ENCODE peak calls at places on chromosome 22, in four cellular contexts. W is IMR-90, R is upper lobe of right lung, S is cardiac fibroblast. U is an unnamed sample.

GRCh38 chr22:19360862-19361261 is 69.3 kb upstream of the CLTCL1 start:
- DNase-seq in W (no peak), R (no peak), S (no peak), U (no peak)

GRCh38 chr22:32205974-32206773 is 1.3 kb upstream of the RFPL2 start:
- DNase-seq in W (no peak), R (no peak), S (no peak), U (no peak)

GRCh38 chr22:37569921-37570660 is 9.8 kb downstream of the LGALS2 start:
- DNase-seq in W (no peak), R (peak; percentile 78), S (no peak), U (no peak)

GRCh38 chr22:37634505-37635002 is 4.9 kb upstream of the SH3BP1 start:
- DNase-seq in W (no peak), R (no peak), S (no peak), U (no peak)

GRCh38 chr22:39243443-39244072 is 1.2 kb downstream of the PDGFB start:
- DNase-seq in W (no peak), R (no peak), S (no peak), U (no peak)

GRCh38 chr22:23305321-23305910 is 125.1 kb downstream of the BCR start:
- DNase-seq in W (peak; percentile 80), R (peak; percentile 61), S (peak; percentile 72), U (peak; percentile 83)

GRCh38 chr22:33577862-33578411 is 342.3 kb downstream of the LARGE1 start:
- DNase-seq in W (no peak), R (no peak), S (no peak), U (no peak)

GRCh38 chr22:42294034-42294985 is 23.9 kb upstream of the TCF20 start:
- DNase-seq in W (peak; percentile 41), R (peak; percentile 75), S (peak; percentile 69), U (peak; percentile 67)

GRCh38 chr22:50398698-50399648 is 55.8 kb downstream of the PPP6R2 start:
- DNase-seq in W (no peak), R (no peak), S (no peak), U (no peak)

GRCh38 chr22:22785316-22786065 is 102.1 kb upstream of the IGLL5 start:
- DNase-seq in W (no peak), R (no peak), S (no peak), U (no peak)

GRCh38 chr22:48391820-48392219 is 1435.9 kb downstream of the BRD1 start:
- DNase-seq in W (no peak), R (no peak), S (no peak), U (no peak)

GRCh38 chr22:17484608-17485007 is 78.7 kb upstream of the SLC25A18 start:
- DNase-seq in W (no peak), R (no peak), S (no peak), U (no peak)

GRCh38 chr22:47696776-47697175 is 934.3 kb downstream of the TBC1D22A start:
- DNase-seq in W (no peak), R (no peak), S (no peak), U (no peak)

GRCh38 chr22:48153726-48154125 is 1391.3 kb downstream of the TBC1D22A start:
- DNase-seq in W (no peak), R (no peak), S (no peak), U (no peak)

GRCh38 chr22:23187201-23187600 is 6.9 kb downstream of the BCR start:
- DNase-seq in W (no peak), R (no peak), S (no peak), U (no peak)

GRCh38 chr22:46909237-46910030 is 147.0 kb downstream of the TBC1D22A start:
- DNase-seq in W (no peak), R (peak; percentile 54), S (no peak), U (no peak)

GRCh38 chr22:50027639-50028537 is 15.3 kb upstream of the IL17REL start:
- DNase-seq in W (peak; percentile 13), R (peak; percentile 74), S (no peak), U (no peak)

GRCh38 chr22:45830531-45831245 is 146.3 kb downstream of the WNT7B start:
- DNase-seq in W (peak; percentile 83), R (no peak), S (no peak), U (peak; percentile 19)

GRCh38 chr22:48974443-48975251 is 853.0 kb downstream of the BRD1 start:
- DNase-seq in W (no peak), R (no peak), S (no peak), U (no peak)

GRCh38 chr22:50270302-50271010 is at the start of gene MAPK11:
- DNase-seq in W (peak; percentile 61), R (peak; percentile 87), S (peak; percentile 73), U (peak; percentile 71)

GRCh38 chr22:46060292-46061123 is 83.5 kb upstream of the WNT7B start:
- DNase-seq in W (no peak), R (no peak), S (no peak), U (no peak)

GRCh38 chr22:45460288-45461109 is 42.2 kb upstream of the FBLN1 start:
- DNase-seq in W (peak; percentile 71), R (no peak), S (peak; percentile 92), U (peak; percentile 65)

GRCh38 chr22:49108636-49109315 is 718.9 kb downstream of the BRD1 start:
- DNase-seq in W (no peak), R (no peak), S (no peak), U (no peak)

GRCh38 chr22:17888855-17889254 is 114.6 kb upstream of the BID start:
- DNase-seq in W (peak; percentile 47), R (no peak), S (peak; percentile 48), U (peak; percentile 49)

GRCh38 chr22:29313126-29314071 is 2.1 kb downstream of the RASL10A start:
- DNase-seq in W (no peak), R (peak; percentile 67), S (peak; percentile 60), U (peak; percentile 55)

GRCh38 chr22:37812869-37813678 is 5.3 kb downstream of the GCAT start:
- DNase-seq in W (no peak), R (no peak), S (no peak), U (no peak)

GRCh38 chr22:19466126-19466716 is 12.8 kb downstream of the UFD1 start:
- DNase-seq in W (no peak), R (no peak), S (no peak), U (no peak)

GRCh38 chr22:39439170-39439569 is 17.6 kb upstream of the MGAT3 start:
- DNase-seq in W (peak; percentile 76), R (no peak), S (peak; percentile 70), U (peak; percentile 82)

GRCh38 chr22:19448076-19448607 is 631 bp upstream of the C22orf39 start:
- DNase-seq in W (peak; percentile 43), R (no peak), S (peak; percentile 77), U (peak; percentile 70)

GRCh38 chr22:50717709-50718351 is 20.2 kb upstream of the ACR start:
- DNase-seq in W (no peak), R (no peak), S (no peak), U (no peak)

GRCh38 chr22:22702159-22702873 is 57.9 kb downstream of the GGTLC2 start:
- DNase-seq in W (no peak), R (no peak), S (no peak), U (no peak)

GRCh38 chr22:47065756-47066615 is 303.5 kb downstream of the TBC1D22A start:
- DNase-seq in W (peak; percentile 46), R (peak; percentile 46), S (peak; percentile 89), U (peak; percentile 87)

DNA sequence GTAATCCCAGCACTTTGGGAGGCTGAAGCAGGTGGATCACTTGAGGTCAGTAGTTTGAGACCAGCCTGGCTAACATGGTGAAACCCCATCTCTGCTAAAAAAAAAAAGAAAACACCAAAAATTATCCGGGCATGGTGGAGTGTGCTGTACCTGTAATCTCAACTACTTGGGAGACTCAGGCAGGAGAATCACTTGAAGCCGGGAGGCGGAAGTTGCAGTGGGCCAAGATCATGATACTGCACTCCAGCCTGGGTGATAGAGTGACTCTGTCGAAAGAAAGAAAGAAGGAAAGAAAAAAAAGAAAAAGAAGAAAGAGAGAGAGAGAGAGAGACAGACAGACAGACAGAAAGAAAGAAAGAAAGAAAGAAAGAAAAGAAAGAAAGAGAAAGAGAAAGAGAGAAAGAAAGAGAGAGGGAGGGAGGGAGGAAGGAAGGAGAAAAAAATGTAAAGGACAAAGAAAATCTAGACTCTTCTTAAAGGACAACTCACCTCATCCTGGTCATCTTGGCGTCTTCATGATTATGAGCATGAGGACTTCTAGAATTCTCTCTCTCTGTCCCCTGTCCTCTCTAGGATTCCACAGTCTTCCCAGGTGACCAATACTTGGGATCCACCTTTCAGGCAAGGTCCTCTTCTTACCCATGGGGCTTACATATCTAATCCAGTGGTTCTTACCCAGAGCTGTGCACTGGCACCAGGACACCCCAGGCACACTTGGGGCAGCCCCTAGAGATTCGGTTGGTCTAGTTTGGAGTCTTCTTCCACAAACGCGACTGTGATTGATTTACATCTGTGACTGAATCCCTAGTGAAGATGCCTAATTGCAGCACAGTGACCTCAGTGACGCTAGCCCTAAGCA is 120.9 kb downstream of the MED15 start:
- DNase-seq in W (no peak), R (no peak), S (no peak), U (no peak)
- TF ChIP-seq CTCF in W (no peak), R (no peak), S (no peak), U (no peak)

GRCh38 chr22:30539368-30539767 is 7.2 kb downstream of the SEC14L6 start:
- DNase-seq in W (no peak), R (no peak), S (no peak), U (no peak)

GRCh38 chr22:30547188-30547587 is 647 bp upstream of the SEC14L6 start:
- DNase-seq in W (no peak), R (no peak), S (no peak), U (no peak)

GRCh38 chr22:30546616-30547015 is at the start of gene SEC14L6:
- DNase-seq in W (no peak), R (no peak), S (no peak), U (no peak)

GRCh38 chr22:30541979-30542810 is 4.3 kb downstream of the SEC14L6 start:
- DNase-seq in W (no peak), R (peak; percentile 75), S (no peak), U (peak; percentile 13)

GRCh38 chr22:30542811-30543188 is 3.7 kb downstream of the SEC14L6 start:
- DNase-seq in W (no peak), R (no peak), S (no peak), U (no peak)
- H3K4me3 ChIP-seq in W (no peak overlapping the region), R (peak overlapping the region; percentile 50), S (no peak overlapping the region), U (no peak overlapping the region)

DNA sequence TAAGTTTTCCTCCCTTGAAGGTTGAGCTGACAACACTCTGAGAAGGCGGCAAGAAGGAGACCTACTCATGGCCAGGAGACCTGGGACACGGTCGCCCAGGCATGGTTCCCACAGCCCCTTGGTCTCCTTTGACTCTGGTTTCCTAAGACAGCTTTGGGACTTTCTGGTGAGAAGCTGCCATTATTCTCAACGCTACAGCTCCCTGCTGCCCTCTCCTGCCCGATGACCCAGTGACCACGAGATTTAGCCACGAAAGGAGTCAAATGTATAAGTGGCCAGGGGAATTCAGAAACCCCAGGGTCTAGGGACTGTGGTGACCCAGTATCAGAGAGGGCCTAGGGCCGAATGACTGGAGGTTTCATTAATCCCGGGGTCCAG is 696 bp upstream of the SDF2L1 start:
- DNase-seq in W (peak; percentile 55), R (peak; percentile 79), S (peak; percentile 65), U (peak; percentile 62)
- TF ChIP-seq CTCF in W (peak; percentile 61), R (peak; percentile 45), S (peak; percentile 62), U (peak; percentile 58)

GRCh38 chr22:36409911-36410756 is 22.4 kb upstream of the MYH9 start:
- DNase-seq in W (no peak), R (peak; percentile 96), S (peak; percentile 68), U (peak; percentile 53)
- H3K4me3 ChIP-seq in W (no peak overlapping the region), R (peak overlapping the region; percentile 34), S (no peak overlapping the region), U (no peak overlapping the region)

GRCh38 chr22:31106001-31106571 is 1.3 kb downstream of the SELENOM start:
- DNase-seq in W (no peak), R (no peak), S (no peak), U (no peak)

GRCh38 chr22:31106651-31107205 is 640 bp downstream of the SELENOM start:
- DNase-seq in W (peak; percentile 55), R (no peak), S (peak; percentile 68), U (peak; percentile 61)

GRCh38 chr22:31103899-31104694 is 3.3 kb downstream of the SELENOM start:
- DNase-seq in W (no peak), R (no peak), S (no peak), U (no peak)

GRCh38 chr22:31104869-31105268 is 2.5 kb downstream of the SELENOM start:
- DNase-seq in W (no peak), R (no peak), S (no peak), U (no peak)

GRCh38 chr22:31105282-31105929 is 2.0 kb downstream of the SELENOM start:
- DNase-seq in W (no peak), R (no peak), S (no peak), U (no peak)
- TF ChIP-seq CTCF in W (no peak), R (no peak), S (no peak), U (no peak)

U was measured in fibroblast of pulmonary artery.